ENCODE peak calls at places on chromosomes 11 and 22, in five cellular contexts. One of them, this sample, is unnamed.

GRCh38 chr11:61028135-61028729 is 56.8 kb downstream of the CD6 start:
- DNase-seq in ovary: no peak
- DNase-seq in Karpas-422: peak
- DNase-seq in activated CD8-positive, alpha-beta memory T cell treated with anti-CD3 and anti-CD28 coated beads for 1 hour: no peak
- DNase-seq in KBM-7: peak
- DNase-seq in this sample: no peak

GRCh38 chr11:27215471-27216267 is 147.3 kb downstream of the CCDC34 start:
- DNase-seq in ovary: peak
- DNase-seq in Karpas-422: no peak
- DNase-seq in activated CD8-positive, alpha-beta memory T cell treated with anti-CD3 and anti-CD28 coated beads for 1 hour: no peak
- DNase-seq in KBM-7: no peak
- DNase-seq in this sample: peak

GRCh38 chr11:117909611-117910382 is 19.4 kb downstream of the TMPRSS13 start:
- DNase-seq in ovary: peak
- DNase-seq in Karpas-422: no peak
- DNase-seq in activated CD8-positive, alpha-beta memory T cell treated with anti-CD3 and anti-CD28 coated beads for 1 hour: no peak
- DNase-seq in KBM-7: no peak
- DNase-seq in this sample: no peak

GRCh38 chr11:83156996-83157754 is at the start of gene PCF11:
- DNase-seq in ovary: no peak
- DNase-seq in Karpas-422: no peak
- DNase-seq in activated CD8-positive, alpha-beta memory T cell treated with anti-CD3 and anti-CD28 coated beads for 1 hour: no peak
- DNase-seq in KBM-7: no peak
- DNase-seq in this sample: no peak

GRCh38 chr22:31286360-31287255 is 5.7 kb downstream of the PIK3IP1 start:
- DNase-seq in ovary: no peak
- DNase-seq in Karpas-422: no peak
- DNase-seq in activated CD8-positive, alpha-beta memory T cell treated with anti-CD3 and anti-CD28 coated beads for 1 hour: no peak
- DNase-seq in KBM-7: peak
- DNase-seq in this sample: no peak

GRCh38 chr22:42692239-42693054 is 28.2 kb downstream of the A4GALT start:
- DNase-seq in ovary: no peak
- DNase-seq in Karpas-422: peak
- DNase-seq in activated CD8-positive, alpha-beta memory T cell treated with anti-CD3 and anti-CD28 coated beads for 1 hour: no peak
- DNase-seq in KBM-7: no peak
- DNase-seq in this sample: no peak

GRCh38 chr22:41699264-41700104 is at the start of gene MEI1:
- DNase-seq in ovary: peak
- DNase-seq in Karpas-422: no peak
- DNase-seq in activated CD8-positive, alpha-beta memory T cell treated with anti-CD3 and anti-CD28 coated beads for 1 hour: peak
- DNase-seq in KBM-7: no peak
- DNase-seq in this sample: peak

GRCh38 chr11:124879999-124880611 is 14.9 kb downstream of the ROBO3 start:
- DNase-seq in ovary: no peak
- DNase-seq in Karpas-422: no peak
- DNase-seq in activated CD8-positive, alpha-beta memory T cell treated with anti-CD3 and anti-CD28 coated beads for 1 hour: no peak
- DNase-seq in KBM-7: no peak
- DNase-seq in this sample: no peak

GRCh38 chr11:2760196-2760871 is 60.5 kb upstream of the KCNQ1OT1 start:
- DNase-seq in ovary: no peak
- DNase-seq in Karpas-422: no peak
- DNase-seq in activated CD8-positive, alpha-beta memory T cell treated with anti-CD3 and anti-CD28 coated beads for 1 hour: no peak
- DNase-seq in KBM-7: no peak
- DNase-seq in this sample: no peak

GRCh38 chr11:65014146-65014960 is at the start of gene ARL2:
- DNase-seq in ovary: no peak
- DNase-seq in Karpas-422: no peak
- DNase-seq in activated CD8-positive, alpha-beta memory T cell treated with anti-CD3 and anti-CD28 coated beads for 1 hour: peak
- DNase-seq in KBM-7: peak
- DNase-seq in this sample: no peak

GRCh38 chr22:43883012-43883661 is 8.7 kb downstream of the PNPLA5 start:
- DNase-seq in ovary: no peak
- DNase-seq in Karpas-422: peak
- DNase-seq in activated CD8-positive, alpha-beta memory T cell treated with anti-CD3 and anti-CD28 coated beads for 1 hour: no peak
- DNase-seq in KBM-7: peak
- DNase-seq in this sample: peak

GRCh38 chr22:32469799-32470212 is 4.8 kb upstream of the FBXO7 start:
- DNase-seq in ovary: no peak
- DNase-seq in Karpas-422: no peak
- DNase-seq in activated CD8-positive, alpha-beta memory T cell treated with anti-CD3 and anti-CD28 coated beads for 1 hour: no peak
- DNase-seq in KBM-7: peak
- DNase-seq in this sample: no peak

GRCh38 chr22:17917490-17917983 is 106.8 kb downstream of the MICAL3 start:
- DNase-seq in ovary: no peak
- DNase-seq in Karpas-422: no peak
- DNase-seq in activated CD8-positive, alpha-beta memory T cell treated with anti-CD3 and anti-CD28 coated beads for 1 hour: no peak
- DNase-seq in KBM-7: no peak
- DNase-seq in this sample: no peak

GRCh38 chr11:31870609-31871309 is 59.6 kb upstream of the PAX6 start:
- DNase-seq in ovary: no peak
- DNase-seq in Karpas-422: peak
- DNase-seq in activated CD8-positive, alpha-beta memory T cell treated with anti-CD3 and anti-CD28 coated beads for 1 hour: no peak
- DNase-seq in KBM-7: peak
- DNase-seq in this sample: peak

GRCh38 chr11:133343951-133344350 is 188.3 kb downstream of the OPCML start:
- DNase-seq in ovary: no peak
- DNase-seq in Karpas-422: no peak
- DNase-seq in activated CD8-positive, alpha-beta memory T cell treated with anti-CD3 and anti-CD28 coated beads for 1 hour: no peak
- DNase-seq in KBM-7: peak
- DNase-seq in this sample: no peak

GRCh38 chr22:25452116-25452700 is 112.3 kb upstream of the GRK3 start:
- DNase-seq in ovary: no peak
- DNase-seq in Karpas-422: no peak
- DNase-seq in activated CD8-positive, alpha-beta memory T cell treated with anti-CD3 and anti-CD28 coated beads for 1 hour: no peak
- DNase-seq in KBM-7: no peak
- DNase-seq in this sample: no peak

This sample was measured in dermis microvascular lymphatic vessel endothelial cell.